ENCODE peak calls at places on chromosomes 2 and 18, in four cellular contexts. X is mesothelial cell of epicardium, L is thoracic aorta, K is esophagus squamous epithelium. P is an unnamed sample.

GRCh38 chr2:3535794-3536681 is 16.7 kb upstream of the ADI1 start:
- DNase-seq in X (peak; percentile 43), L (peak; percentile 38), K (peak; percentile 15), P (peak; percentile 89)

GRCh38 chr2:181563101-181563692 is 93.7 kb downstream of the CERKL start:
- DNase-seq in X (no peak), L (no peak), K (no peak), P (peak; percentile 5)

GRCh38 chr2:101805146-101806088 is 107.9 kb downstream of the MAP4K4 start:
- DNase-seq in X (no peak), L (no peak), K (no peak), P (peak; percentile 88)

GRCh38 chr2:133884739-133885381 is 316.6 kb upstream of the NCKAP5 start:
- DNase-seq in X (no peak), L (no peak), K (no peak), P (peak; percentile 38)

GRCh38 chr18:74590606-74591005 is 7.1 kb upstream of the ZNF407 start:
- DNase-seq in X (no peak), L (no peak), K (no peak), P (no peak)

GRCh38 chr2:47867205-47867604 is 39.1 kb downstream of the FBXO11 start:
- DNase-seq in X (no peak), L (no peak), K (no peak), P (peak; percentile 88)

GRCh38 chr2:121175326-121175725 is 109.7 kb downstream of the TFCP2L1 start:
- DNase-seq in X (no peak), L (no peak), K (no peak), P (no peak)

GRCh38 chr2:120231564-120231973 is 8.4 kb upstream of the TMEM185B start:
- DNase-seq in X (no peak), L (no peak), K (no peak), P (no peak)

GRCh38 chr2:110675679-110676078 is 2.2 kb downstream of the BUB1 start:
- DNase-seq in X (no peak), L (no peak), K (no peak), P (no peak)

GRCh38 chr2:235804676-235805075 is 310.8 kb downstream of the AGAP1 start:
- DNase-seq in X (no peak), L (no peak), K (no peak), P (no peak)

DNA sequence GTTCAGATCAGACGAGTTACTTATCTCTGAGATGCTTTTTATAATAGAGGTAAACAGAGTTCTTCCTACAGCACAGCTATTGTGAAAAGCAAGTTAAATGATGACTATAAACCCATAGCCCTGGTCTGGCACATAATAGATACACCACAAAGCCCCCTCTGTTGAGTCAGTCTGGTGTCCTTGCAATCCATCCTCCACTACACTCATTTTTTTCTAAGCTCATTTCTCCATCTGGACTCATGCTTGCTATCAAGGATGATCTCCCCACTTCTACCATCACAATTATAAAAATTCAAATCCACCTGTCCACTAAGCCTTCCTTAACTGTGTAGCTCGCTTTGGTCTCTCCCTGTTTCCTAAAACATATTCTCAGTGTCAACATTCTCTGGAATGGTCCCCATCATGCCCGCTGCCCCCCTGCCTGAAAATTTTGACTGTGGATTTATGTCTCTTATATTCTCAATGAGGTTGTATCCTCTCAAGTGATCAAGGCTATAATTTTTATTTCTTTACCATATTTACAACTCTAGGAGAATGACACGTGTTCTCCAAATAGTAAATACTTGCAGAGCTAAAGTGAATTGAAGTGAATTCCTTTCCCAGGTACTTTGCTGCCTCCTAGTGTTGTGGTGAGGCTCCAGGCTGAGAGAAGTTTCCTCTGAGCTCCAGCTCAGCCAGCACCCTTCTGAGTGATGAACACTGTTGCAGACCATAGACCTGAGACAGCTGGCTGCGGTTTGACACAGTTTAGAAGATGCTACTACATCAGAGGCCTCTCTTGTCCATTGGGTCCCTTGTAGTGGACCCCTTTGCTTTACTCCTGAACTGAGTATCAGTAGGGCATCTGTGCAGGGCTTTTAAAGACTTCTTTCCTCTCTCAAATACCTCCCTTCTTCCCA is 108.7 kb downstream of the DPP10 start:
- DNase-seq in X (no peak), L (no peak), K (no peak), P (peak; percentile 51)
- TF ChIP-seq CTCF in X (peak; percentile 45), L (peak; percentile 66), K (peak; percentile 38), P (peak; percentile 68)

DNA sequence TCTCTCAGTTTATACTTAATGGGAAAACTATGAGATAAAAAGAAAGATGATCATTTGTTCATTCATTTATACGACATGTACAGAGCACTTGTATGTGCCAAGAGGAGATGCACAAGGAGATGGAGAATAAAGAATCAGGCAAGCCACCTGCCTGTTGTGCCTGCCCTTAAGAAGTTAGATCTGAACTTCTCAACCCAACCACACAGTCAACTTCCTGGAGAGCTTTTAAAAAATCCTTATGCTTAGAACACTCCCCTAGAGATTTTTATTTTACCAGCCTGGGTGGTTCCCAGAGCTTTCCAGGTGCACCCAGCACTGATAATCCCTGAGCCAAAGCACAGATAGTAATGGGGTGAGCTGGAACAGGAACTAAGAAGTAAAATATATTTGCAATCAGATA is 18.5 kb downstream of the AKAIN1 start:
- DNase-seq in X (no peak), L (no peak), K (no peak), P (no peak)
- TF ChIP-seq CTCF in X (no peak), L (no peak), K (no peak), P (no peak)

GRCh38 chr2:207767461-207768167 is 2.1 kb downstream of the FZD5 start:
- DNase-seq in X (no peak), L (no peak), K (no peak), P (no peak)
- TF ChIP-seq CTCF in X (no peak), L (no peak), K (no peak), P (peak; percentile 36)

GRCh38 chr2:42974697-42975357 is 182.4 kb upstream of the HAAO start:
- DNase-seq in X (peak; percentile 70), L (no peak), K (no peak), P (peak; percentile 79)
- TF ChIP-seq CTCF in X (peak; percentile 85), L (peak; percentile 98), K (peak; percentile 91), P (peak; percentile 97)

GRCh38 chr2:229713371-229714079 is 830 bp downstream of the DNER start:
- DNase-seq in X (no peak), L (no peak), K (no peak), P (no peak)
- TF ChIP-seq CTCF in X (no peak), L (no peak), K (no peak), P (no peak)

GRCh38 chr2:219496781-219497494 is 1.8 kb upstream of the GMPPA start:
- DNase-seq in X (no peak), L (no peak), K (no peak), P (no peak)

GRCh38 chr2:219499555-219499954 is 864 bp downstream of the GMPPA start:
- DNase-seq in X (no peak), L (no peak), K (no peak), P (no peak)

GRCh38 chr2:219499058-219499307 is 292 bp downstream of the GMPPA start:
- DNase-seq in X (no peak), L (no peak), K (no peak), P (no peak)

GRCh38 chr2:219497495-219498279 is 1.0 kb upstream of the GMPPA start:
- DNase-seq in X (no peak), L (peak; percentile 83), K (peak; percentile 27), P (peak; percentile 78)

GRCh38 chr2:219498280-219499057 is at the start of gene GMPPA:
- DNase-seq in X (peak; percentile 84), L (peak; percentile 93), K (peak; percentile 87), P (peak; percentile 99)
- TF ChIP-seq CTCF in X (no peak), L (no peak), K (peak; percentile 3), P (no peak)

P was measured in fibroblast of the aortic adventitia.